ENCODE peak calls at places on chromosomes 3 and 15, in seven cellular contexts. A is lower leg skin, Z is psoas muscle, T is GM20000, B is coronary artery, W is fibroblast of pulmonary artery, I is left ventricle myocardium inferior. K is an unnamed sample.
A peak's percentile ranks its signal among the peaks of the same experiment; 100 is the strongest.

GRCh38 chr3:78951546-78951945 is 816.3 kb downstream of the ROBO1 start:
- DNase-seq in W (no peak), I (no peak), A (no peak), B (no peak), T (no peak), Z (no peak), K (no peak)

GRCh38 chr3:98892263-98892662 is 9.2 kb downstream of the DCBLD2 start:
- DNase-seq in Z (no peak), I (no peak), B (no peak), A (no peak), T (no peak), W (no peak), K (no peak)

GRCh38 chr3:36373661-36374060 is 6.6 kb upstream of the STAC start:
- DNase-seq in Z (no peak), I (no peak), T (no peak), W (no peak), A (no peak), B (no peak), K (no peak)

GRCh38 chr3:125057186-125057850 is 1.5 kb upstream of the HEG1 start:
- DNase-seq in T (no peak), B (no peak), I (no peak), A (no peak), Z (no peak), W (peak; percentile 70), K (no peak)

GRCh38 chr15:26102988-26103387 is 239.9 kb upstream of the ATP10A start:
- DNase-seq in T (no peak), Z (no peak), B (no peak), A (no peak), I (no peak), W (no peak), K (no peak)

GRCh38 chr3:132661120-132661519 is 991 bp downstream of the UBA5 start:
- DNase-seq in T (peak; percentile 10), I (no peak), B (no peak), W (no peak), A (no peak), Z (no peak), K (no peak)

GRCh38 chr3:63862804-63863149 is 828 bp downstream of the THOC7 start:
- DNase-seq in I (no peak), A (no peak), Z (no peak), B (no peak), T (peak; percentile 37), W (no peak), K (no peak)

GRCh38 chr3:124584552-124585391 is 145.5 kb upstream of the UMPS start:
- DNase-seq in W (peak; percentile 21), B (peak; percentile 91), Z (peak; percentile 89), T (peak; percentile 48), A (peak; percentile 89), I (peak; percentile 84), K (peak; percentile 31)

GRCh38 chr3:20103731-20104130 is 63.5 kb downstream of the KAT2B start:
- DNase-seq in W (no peak), T (no peak), A (no peak), I (no peak), B (no peak), Z (no peak), K (no peak)

GRCh38 chr15:62848631-62849050 is 193.9 kb upstream of the TPM1 start:
- DNase-seq in W (peak; percentile 47), I (no peak), Z (no peak), T (no peak), A (peak; percentile 50), B (no peak), K (no peak)
- TF ChIP-seq CTCF in W (peak; percentile 24), I (peak; percentile 28), Z (no peak), T (no peak), A (no peak), B (no peak), K (no peak)

DNA sequence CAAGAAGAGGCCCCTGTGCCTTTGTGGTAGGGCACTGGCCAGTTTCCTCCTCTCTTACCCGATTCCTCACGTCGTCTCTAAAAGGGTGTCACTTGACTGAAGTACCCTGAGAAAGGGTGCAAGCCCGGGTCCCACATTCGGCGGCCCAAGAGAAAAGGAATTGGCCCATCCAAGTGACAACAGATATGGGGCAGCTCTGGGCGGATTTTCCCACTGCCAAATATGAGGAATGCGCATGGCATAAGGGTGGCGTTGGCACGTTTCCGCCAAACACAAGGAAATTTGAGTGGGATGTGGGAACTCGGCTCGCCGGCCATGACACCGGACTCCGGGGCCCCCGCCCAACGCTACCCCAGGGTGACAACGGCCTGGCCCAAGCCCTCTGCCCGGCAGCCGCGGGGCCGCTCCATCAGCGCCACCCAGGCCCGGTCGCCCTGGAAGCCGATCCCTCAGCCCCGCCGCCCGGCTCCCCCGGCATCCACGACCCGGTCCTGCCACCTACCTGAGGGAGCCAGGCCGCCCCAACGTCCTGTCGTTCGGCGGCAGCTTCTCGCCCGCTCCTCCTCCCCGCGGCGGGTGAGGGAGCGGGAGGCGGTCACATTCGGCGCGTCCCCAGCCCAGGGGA is 494 bp downstream of the RAF1 start:
- DNase-seq in T (peak; percentile 59), A (peak; percentile 88), B (peak; percentile 79), Z (peak; percentile 77), I (peak; percentile 39), W (peak; percentile 60), K (peak; percentile 41)
- TF ChIP-seq CTCF in T (no peak), A (no peak), B (no peak), Z (no peak), I (no peak), W (no peak), K (no peak)

GRCh38 chr3:60742606-60743145 is 508.6 kb downstream of the FHIT start:
- DNase-seq in A (no peak), Z (peak; percentile 60), I (no peak), B (no peak), T (no peak), W (peak; percentile 17), K (no peak)
- TF ChIP-seq CTCF in A (no peak), Z (peak; percentile 5), I (peak; percentile 44), B (no peak), T (no peak), W (peak; percentile 12), K (no peak)

GRCh38 chr3:128313936-128314335 is 152.8 kb downstream of the DNAJB8 start:
- DNase-seq in I (no peak), B (no peak), T (no peak), W (no peak), Z (no peak), A (no peak), K (no peak)
- TF ChIP-seq CTCF in I (no peak), B (no peak), T (no peak), W (no peak), Z (no peak), A (no peak), K (no peak)

DNA sequence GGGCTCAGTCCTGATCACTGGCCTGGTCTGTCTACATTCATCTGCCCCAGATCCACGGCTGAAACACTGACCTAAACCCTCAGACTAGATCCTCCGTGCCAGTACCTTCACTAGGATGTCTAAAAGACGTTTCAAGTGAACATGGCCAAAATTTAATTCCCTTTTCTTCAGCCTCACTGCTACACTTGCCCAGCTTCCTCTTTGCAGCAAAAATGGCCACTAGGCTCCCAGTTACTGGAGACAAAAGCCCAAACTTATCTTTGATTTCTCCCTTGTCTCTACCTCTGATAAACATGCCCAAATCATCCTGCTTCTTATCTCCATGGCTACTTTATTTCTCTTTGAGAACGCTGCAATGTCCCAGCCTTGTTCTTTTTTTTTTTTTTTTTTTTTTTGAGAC is 1.6 kb downstream of the RASSF1 start:
- DNase-seq in W (no peak), T (no peak), A (no peak), Z (no peak), I (no peak), B (no peak), K (no peak)
- TF ChIP-seq CTCF in W (no peak), T (no peak), A (no peak), Z (no peak), I (no peak), B (no peak), K (no peak)